ENCODE peak calls at places on chromosomes 5 and 9, in eight cellular contexts. K is naive B cell; I is fibroblast of lung; E is ELR; M is ovary; P is naive thymus-derived CD8-positive, alpha-beta T cell; Q is HCEC 1CT; B is thyroid gland. O is an unnamed sample.

GRCh38 chr5:87120518-87121314 is 147.0 kb upstream of the RASA1 start:
- DNase-seq in K (peak), I (peak), E (peak), M (no peak), P (no peak), Q (peak), B (no peak), O (no peak)

GRCh38 chr5:41735213-41735612 is 135.0 kb downstream of the OXCT1 start:
- DNase-seq in K (no peak), I (no peak), E (no peak), M (no peak), P (no peak), Q (no peak), B (no peak), O (no peak)

GRCh38 chr5:149387982-149388381 is 8.9 kb upstream of the IL17B start:
- DNase-seq in K (no peak), I (peak), E (peak), M (peak), P (no peak), Q (peak), B (no peak), O (no peak)

GRCh38 chr9:94656190-94656589 is 16.9 kb upstream of the FBP1 start:
- DNase-seq in K (peak), I (peak), E (no peak), M (no peak), P (peak), Q (no peak), B (peak), O (no peak)

GRCh38 chr5:1013238-1013947 is 4.8 kb downstream of the NKD2 start:
- DNase-seq in K (no peak), I (no peak), E (no peak), M (no peak), P (peak), Q (no peak), B (no peak), O (no peak)

GRCh38 chr5:58860680-58861079 is 277.8 kb downstream of the RAB3C start:
- DNase-seq in K (no peak), I (no peak), E (no peak), M (no peak), P (no peak), Q (no peak), B (no peak), O (no peak)

GRCh38 chr5:141705503-141705902 is 23.5 kb upstream of the ARAP3 start:
- DNase-seq in K (no peak), I (no peak), E (no peak), M (no peak), P (no peak), Q (no peak), B (no peak), O (no peak)

GRCh38 chr9:124187311-124187710 is 70.4 kb upstream of the NEK6 start:
- DNase-seq in K (no peak), I (no peak), E (no peak), M (no peak), P (no peak), Q (no peak), B (no peak), O (no peak)

GRCh38 chr5:1804001-1804690 is 2.9 kb downstream of the NDUFS6 start:
- DNase-seq in K (no peak), I (no peak), E (no peak), M (no peak), P (peak), Q (no peak), B (no peak), O (no peak)

GRCh38 chr9:72363908-72364678 is 915 bp downstream of the ZFAND5 start:
- DNase-seq in K (peak), I (peak), E (peak), M (peak), P (peak), Q (peak), B (peak), O (peak)

GRCh38 chr5:164998590-164998989 is 1493.2 kb downstream of the MAT2B start:
- DNase-seq in K (no peak), I (no peak), E (no peak), M (no peak), P (no peak), Q (no peak), B (no peak), O (no peak)

GRCh38 chr5:72314571-72315172 is 5.4 kb downstream of the MRPS27 start:
- DNase-seq in K (no peak), I (peak), E (peak), M (peak), P (no peak), Q (peak), B (peak), O (no peak)

GRCh38 chr9:16002816-16003215 is 450.0 kb downstream of the CCDC171 start:
- DNase-seq in K (no peak), I (peak), E (peak), M (no peak), P (no peak), Q (peak), B (no peak), O (no peak)

GRCh38 chr9:18238752-18239151 is 235.2 kb upstream of the ADAMTSL1 start:
- DNase-seq in K (no peak), I (peak), E (peak), M (no peak), P (no peak), Q (peak), B (no peak), O (no peak)

GRCh38 chr9:107173422-107174180 is 109.5 kb upstream of the RAD23B start:
- DNase-seq in K (no peak), I (no peak), E (no peak), M (no peak), P (no peak), Q (peak), B (no peak), O (no peak)

GRCh38 chr5:140251527-140251973 is 51.4 kb downstream of the PFDN1 start:
- DNase-seq in K (peak), I (peak), E (peak), M (no peak), P (no peak), Q (peak), B (no peak), O (no peak)